ENCODE peak calls at places on chromosomes 1 and 21, in four cellular contexts. R is H9, F is choroid plexus epithelial cell, G is colonic mucosa. E is an unnamed sample.

GRCh38 chr1:99407018-99407417 is 142.7 kb downstream of the PLPPR4 start:
- DNase-seq in G (no peak), R (no peak), F (peak; percentile 4), E (no peak)

GRCh38 chr1:198122693-198123092 is 34.1 kb upstream of the NEK7 start:
- DNase-seq in R (no peak), G (no peak), F (peak; percentile 32), E (peak; percentile 30)

GRCh38 chr1:26378088-26378878 is 5.7 kb upstream of the ZNF683 start:
- DNase-seq in R (no peak), F (peak; percentile 97), G (peak; percentile 38), E (peak; percentile 93)

GRCh38 chr1:231160851-231161710 is 777 bp upstream of the TRIM67 start:
- DNase-seq in G (no peak), R (no peak), F (no peak), E (no peak)

GRCh38 chr21:21200103-21200938 is 202.1 kb downstream of the NCAM2 start:
- DNase-seq in G (peak; percentile 26), R (no peak), F (peak; percentile 100), E (peak; percentile 97)

GRCh38 chr21:15549671-15550070 is 180.1 kb upstream of the USP25 start:
- DNase-seq in G (no peak), F (peak; percentile 60), R (peak; percentile 36), E (peak; percentile 1)

GRCh38 chr1:25952851-25953401 is 44.9 kb downstream of the PAFAH2 start:
- DNase-seq in F (peak; percentile 16), G (no peak), R (no peak), E (peak; percentile 70)

GRCh38 chr1:234509457-234510328 is 30.7 kb upstream of the TARBP1 start:
- DNase-seq in G (no peak), R (no peak), F (no peak), E (no peak)

GRCh38 chr1:37811027-37811655 is 3.1 kb upstream of the YRDC start:
- DNase-seq in R (peak; percentile 82), F (peak; percentile 90), G (peak; percentile 67), E (peak; percentile 88)

GRCh38 chr1:246518456-246519205 is 11.6 kb upstream of the SMYD3 start:
- DNase-seq in R (no peak), G (no peak), F (no peak), E (no peak)

GRCh38 chr21:45156459-45156858 is 82.1 kb downstream of the ADARB1 start:
- DNase-seq in F (no peak), R (no peak), G (peak; percentile 1), E (no peak)

GRCh38 chr1:117572546-117572945 is 33.3 kb upstream of the TENT5C start:
- DNase-seq in F (no peak), R (no peak), G (peak; percentile 60), E (no peak)

GRCh38 chr1:202161151-202162048 is 998 bp upstream of the PTPN7 start:
- DNase-seq in G (no peak), R (peak; percentile 30), F (no peak), E (no peak)

GRCh38 chr1:202162049-202162417 is 1.6 kb upstream of the PTPN7 start:
- DNase-seq in G (no peak), R (no peak), F (no peak), E (no peak)

GRCh38 chr1:202158810-202159533 is 1.4 kb downstream of the PTPN7 start:
- DNase-seq in F (no peak), R (no peak), G (no peak), E (no peak)

GRCh38 chr1:202159534-202160371 is 649 bp downstream of the PTPN7 start:
- DNase-seq in R (peak; percentile 32), G (peak; percentile 46), F (no peak), E (no peak)

DNA sequence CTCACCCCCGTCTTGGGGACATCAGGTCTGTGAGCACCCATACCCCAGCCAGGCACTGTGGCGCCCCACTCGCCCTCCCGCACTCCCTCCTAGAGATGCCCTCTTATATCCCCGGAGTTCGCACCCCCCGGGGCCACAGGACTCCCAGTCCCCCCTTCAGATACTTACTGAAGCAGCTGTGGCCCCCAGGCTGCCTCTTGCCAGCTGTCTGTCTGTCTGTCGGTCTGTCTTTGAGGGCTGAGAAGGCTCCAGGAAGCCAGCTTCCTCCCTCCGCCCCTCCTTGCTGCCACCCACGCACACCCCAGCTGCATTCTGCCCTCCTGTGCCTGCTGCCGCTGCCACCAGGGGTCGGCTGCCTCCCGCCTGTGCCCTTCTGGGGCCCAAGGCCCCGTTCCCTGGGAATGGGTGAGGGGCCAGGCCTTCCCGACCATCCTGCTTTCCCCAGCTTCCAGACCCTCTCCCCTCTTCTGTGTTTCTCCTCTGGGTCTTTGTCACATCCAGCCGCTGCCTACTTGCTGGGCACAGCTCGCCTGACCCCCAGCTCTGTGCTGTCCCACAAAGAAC is at the start of gene PTPN7:
- DNase-seq in F (no peak), R (peak; percentile 28), G (peak; percentile 49), E (no peak)
- TF ChIP-seq CTCF in F (no peak), R (peak; percentile 10), G (no peak), E (no peak)

DNA sequence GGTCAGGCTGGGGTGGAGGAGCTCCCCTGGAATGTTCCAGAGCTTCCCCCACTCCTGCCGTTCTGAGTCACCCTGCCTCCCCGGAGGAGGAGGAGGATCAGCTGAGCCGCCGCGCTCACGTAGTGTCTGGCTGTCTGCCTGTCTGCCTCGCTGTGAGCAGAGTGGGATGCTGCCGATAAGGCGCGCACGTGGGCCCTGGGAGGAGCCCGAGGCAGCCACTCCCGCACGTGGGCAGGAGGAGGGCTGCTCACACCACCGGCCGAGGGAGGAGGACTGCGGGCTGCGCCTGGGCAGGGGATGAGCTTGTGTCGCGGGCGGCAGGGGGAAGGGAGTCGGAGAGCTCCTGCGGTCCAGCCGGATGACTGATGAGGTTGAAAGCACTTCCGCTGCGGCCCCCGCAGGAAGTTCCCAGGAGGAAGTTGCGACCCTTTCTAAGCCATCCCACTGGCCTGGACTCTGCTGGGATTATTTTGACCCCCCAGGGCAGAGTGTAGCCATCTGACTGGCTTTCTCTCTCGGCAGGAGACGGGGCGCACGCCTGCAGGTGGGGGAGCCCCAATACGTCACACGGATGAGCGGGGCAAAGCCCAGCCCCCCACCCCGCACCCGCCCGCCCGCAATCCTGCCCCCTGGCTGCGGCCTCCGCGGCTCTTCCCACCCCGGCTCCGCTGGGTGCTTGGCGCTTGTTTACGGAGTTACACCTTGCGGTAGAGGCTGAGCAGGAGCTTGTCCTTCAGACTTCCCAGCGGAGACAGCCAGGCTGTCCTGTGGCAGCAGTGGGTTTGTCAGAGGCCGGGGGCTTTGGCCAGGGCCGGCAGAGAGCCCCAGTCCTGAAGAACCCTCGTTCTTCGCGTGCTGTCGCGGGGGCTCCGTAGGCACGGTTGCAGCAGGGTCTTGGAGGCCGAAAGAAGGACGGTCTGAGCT is 9.8 kb downstream of the PDXK start:
- DNase-seq in R (peak; percentile 87), F (peak; percentile 99), G (peak; percentile 85), E (peak; percentile 100)
- TF ChIP-seq CTCF in R (peak; percentile 72), F (peak; percentile 51), G (no peak), E (peak; percentile 8)

DNA sequence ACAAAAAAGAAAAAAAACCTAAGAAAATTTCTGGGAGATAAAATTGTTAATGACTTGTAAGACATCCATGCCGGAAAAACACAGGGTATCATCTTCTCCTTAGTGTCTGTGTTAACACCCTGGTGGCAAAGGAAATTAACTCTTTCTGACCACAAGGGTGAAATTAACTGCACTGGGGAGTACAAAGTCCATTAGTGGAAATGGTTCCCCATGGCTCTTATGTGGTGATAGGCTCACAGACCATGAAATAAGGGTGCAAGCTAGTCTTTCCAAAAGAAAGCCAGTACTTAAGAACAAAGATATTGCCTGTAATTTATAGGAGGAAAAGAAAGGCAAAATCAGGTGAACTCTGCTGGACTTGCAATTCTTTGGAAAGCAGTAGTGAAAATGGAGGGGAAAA is 185.4 kb downstream of the LRRIQ3 start:
- DNase-seq in R (no peak), G (no peak), F (no peak), E (no peak)
- TF ChIP-seq CTCF in R (peak; percentile 13), G (no peak), F (no peak), E (no peak)

DNA sequence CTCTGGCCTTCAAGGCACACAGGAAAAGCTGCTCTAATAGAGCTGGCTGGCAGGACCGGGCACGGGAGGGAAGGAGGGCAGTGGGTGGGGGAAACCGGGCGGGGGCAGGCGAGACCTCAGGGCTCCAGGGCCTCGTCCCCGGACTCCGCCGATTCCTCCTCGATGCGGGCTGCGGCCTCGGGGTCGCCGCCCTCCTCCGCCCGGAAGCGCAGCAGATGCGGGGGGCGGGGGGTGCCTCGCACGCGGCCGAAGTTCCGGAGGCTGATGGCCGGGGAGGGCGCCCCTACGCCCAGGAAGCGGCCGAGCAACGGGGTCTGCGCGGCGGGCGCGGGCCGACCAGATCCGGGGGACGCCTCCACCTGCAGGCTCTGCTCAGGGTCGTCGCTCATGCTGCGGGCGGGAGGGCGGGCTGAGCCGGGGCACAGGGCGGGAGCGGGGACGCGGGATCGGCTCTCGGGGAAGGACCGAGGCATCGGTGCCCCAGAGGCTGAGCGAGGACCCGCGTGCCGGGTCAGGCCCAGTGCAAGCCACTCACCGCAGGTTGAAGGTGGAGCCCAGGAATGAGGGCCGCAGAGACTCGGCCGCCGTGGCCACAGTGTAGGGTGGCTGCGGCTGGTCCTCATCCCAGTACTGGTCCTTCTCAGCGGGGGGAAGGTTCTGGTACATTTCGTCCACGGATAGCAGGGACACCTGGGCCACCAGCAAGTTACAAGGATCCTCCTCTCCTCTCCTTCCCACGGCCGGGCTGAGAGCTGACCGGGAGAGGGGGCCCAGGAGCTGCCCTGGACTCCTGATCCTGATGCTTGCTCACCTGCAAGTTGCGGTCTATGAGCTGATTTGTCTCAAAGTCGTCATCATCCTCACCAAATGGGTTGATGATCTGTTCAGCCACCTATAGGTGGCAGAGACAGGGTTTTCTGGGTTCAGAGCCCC is 3.6 kb downstream of the BEST4 start:
- DNase-seq in R (peak; percentile 61), G (no peak), F (no peak), E (no peak)
- TF ChIP-seq CTCF in R (peak; percentile 26), G (no peak), F (peak; percentile 33), E (no peak)

GRCh38 chr1:199123615-199124014 is 484.8 kb downstream of the PTPRC start:
- DNase-seq in F (peak; percentile 26), G (no peak), R (no peak), E (peak; percentile 39)
- TF ChIP-seq CTCF in F (no peak), G (no peak), R (no peak), E (no peak)

DNA sequence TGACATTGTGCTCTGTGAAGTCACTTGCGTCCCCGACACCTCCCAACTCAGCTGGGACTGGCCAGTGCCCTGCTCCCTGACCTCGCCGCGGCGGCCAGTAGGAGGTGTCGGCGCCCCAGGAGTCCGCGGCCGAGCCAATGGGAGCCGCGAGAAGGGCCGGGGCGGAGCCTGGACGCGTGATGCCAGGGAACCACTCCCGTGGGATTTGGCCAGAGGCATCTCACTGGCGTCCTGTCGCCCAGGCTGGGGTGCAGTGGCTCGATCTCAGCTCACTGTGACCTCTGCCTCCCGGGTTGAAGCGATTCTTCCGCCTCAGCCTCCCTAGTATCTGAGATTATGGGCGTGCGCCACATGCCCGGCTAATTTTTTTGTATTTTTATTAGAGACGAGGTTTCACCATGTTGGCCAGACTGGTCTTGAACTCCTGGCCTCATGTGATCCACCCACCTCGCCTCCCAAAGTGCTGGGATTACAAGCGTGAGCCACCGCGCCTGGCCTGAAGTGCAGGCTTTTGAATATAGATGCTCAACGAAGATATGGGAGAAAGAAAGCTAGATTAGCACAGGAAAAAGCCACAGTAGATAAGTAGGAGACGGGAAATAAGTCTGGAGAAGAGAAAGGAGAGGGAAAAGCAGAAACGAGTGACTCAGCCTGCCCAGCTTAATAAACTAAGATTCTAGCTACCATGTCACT is 38.0 kb downstream of the ZBTB8OS start:
- DNase-seq in R (peak; percentile 95), G (peak; percentile 93), F (peak; percentile 74), E (peak; percentile 92)
- TF ChIP-seq CTCF in R (no peak), G (no peak), F (peak; percentile 20), E (peak; percentile 10)

GRCh38 chr1:33072707-33073106 is 8.2 kb upstream of the AZIN2 start:
- DNase-seq in R (no peak), F (peak; percentile 58), G (no peak), E (peak; percentile 36)

GRCh38 chr1:33074193-33074945 is 6.6 kb upstream of the AZIN2 start:
- DNase-seq in G (no peak), R (no peak), F (no peak), E (no peak)

GRCh38 chr1:33065301-33065700 is 15.7 kb upstream of the AZIN2 start:
- DNase-seq in F (no peak), R (no peak), G (no peak), E (no peak)

GRCh38 chr1:33070628-33071027 is 10.3 kb upstream of the AZIN2 start:
- DNase-seq in R (no peak), G (no peak), F (no peak), E (no peak)
- TF ChIP-seq CTCF in R (no peak), G (no peak), F (no peak), E (no peak)

E was measured in foreskin fibroblast.